ENCODE peak calls at places on chromosomes 1 and 21, in six cellular contexts. E is upper lobe of left lung, J is GM12878, Y is Panc1, T is GM23338, V is K562. R is an unnamed sample.

GRCh38 chr21:25215698-25216384 is 391.4 kb downstream of the MRPL39 start:
- ATAC-seq in E (no peak), J (peak; percentile 96), Y (no peak), T (no peak), V (no peak), R (no peak)

GRCh38 chr1:51329443-51330325 is 678 bp downstream of the TTC39A start:
- ATAC-seq in E (peak; percentile 91), J (no peak), Y (peak; percentile 17), T (peak; percentile 12), V (no peak), R (no peak)

GRCh38 chr1:177010246-177010825 is 154.2 kb downstream of the ASTN1 start:
- ATAC-seq in E (no peak), J (no peak), Y (no peak), T (no peak), V (no peak), R (no peak)

GRCh38 chr1:17462677-17463076 is 23.2 kb upstream of the RCC2 start:
- ATAC-seq in E (no peak), J (no peak), Y (no peak), T (no peak), V (peak; percentile 35), R (no peak)

GRCh38 chr21:38148046-38148445 is 108.7 kb upstream of the KCNJ15 start:
- ATAC-seq in E (no peak), J (no peak), Y (no peak), T (no peak), V (no peak), R (no peak)

GRCh38 chr1:152167835-152168534 is 9.0 kb upstream of the RPTN start:
- ATAC-seq in E (peak; percentile 52), J (no peak), Y (no peak), T (no peak), V (no peak), R (peak; percentile 70)

GRCh38 chr1:22832414-22832786 is 121.8 kb downstream of the EPHB2 start:
- ATAC-seq in E (no peak), J (no peak), Y (peak; percentile 37), T (no peak), V (no peak), R (no peak)

GRCh38 chr1:231001892-231002291 is 23.0 kb downstream of the ARV1 start:
- ATAC-seq in E (no peak), J (no peak), Y (no peak), T (no peak), V (no peak), R (no peak)

GRCh38 chr21:31195334-31196015 is 148.6 kb downstream of the TIAM1 start:
- ATAC-seq in E (no peak), J (peak; percentile 82), Y (no peak), T (no peak), V (no peak), R (no peak)

GRCh38 chr1:170698711-170699275 is 34.9 kb downstream of the PRRX1 start:
- ATAC-seq in E (no peak), J (no peak), Y (no peak), T (peak; percentile 50), V (no peak), R (peak; percentile 25)

GRCh38 chr21:20646431-20646830 is 351.8 kb upstream of the NCAM2 start:
- ATAC-seq in E (peak; percentile 65), J (no peak), Y (no peak), T (no peak), V (no peak), R (no peak)

GRCh38 chr1:218553197-218553596 is 208.1 kb downstream of the TGFB2 start:
- ATAC-seq in E (no peak), J (no peak), Y (no peak), T (no peak), V (peak; percentile 90), R (no peak)

GRCh38 chr1:40897499-40897898 is 35.3 kb upstream of the CITED4 start:
- ATAC-seq in E (no peak), J (no peak), Y (no peak), T (no peak), V (no peak), R (no peak)

GRCh38 chr1:44643721-44644330 is 30.5 kb downstream of the TMEM53 start:
- ATAC-seq in E (no peak), J (no peak), Y (no peak), T (no peak), V (no peak), R (no peak)

GRCh38 chr1:205582471-205583291 is 49.1 kb downstream of the ELK4 start:
- ATAC-seq in E (peak; percentile 1), J (peak; percentile 74), Y (no peak), T (no peak), V (no peak), R (peak; percentile 50)

GRCh38 chr1:89114662-89115061 is 11.3 kb downstream of the GBP2 start:
- ATAC-seq in E (no peak), J (no peak), Y (no peak), T (no peak), V (no peak), R (no peak)

GRCh38 chr21:34857874-34858273 is 189.1 kb downstream of the CLIC6 start:
- ATAC-seq in E (no peak), J (no peak), Y (no peak), T (peak; percentile 88), V (peak; percentile 32), R (no peak)

GRCh38 chr1:237568955-237569354 is 321.8 kb downstream of the ZP4 start:
- ATAC-seq in E (no peak), J (no peak), Y (no peak), T (no peak), V (no peak), R (no peak)

GRCh38 chr1:115624859-115625258 is 16.9 kb upstream of the VANGL1 start:
- ATAC-seq in E (no peak), J (no peak), Y (no peak), T (peak; percentile 44), V (no peak), R (no peak)

GRCh38 chr1:154463512-154463990 is 38.5 kb upstream of the TDRD10 start:
- ATAC-seq in E (peak; percentile 71), J (peak; percentile 42), Y (no peak), T (no peak), V (peak; percentile 21), R (peak; percentile 32)

GRCh38 chr1:6450943-6451373 is 15.0 kb downstream of the TNFRSF25 start:
- ATAC-seq in E (no peak), J (no peak), Y (no peak), T (no peak), V (no peak), R (no peak)

GRCh38 chr1:21647431-21648373 is 21.5 kb downstream of the RAP1GAP start:
- ATAC-seq in E (no peak), J (peak; percentile 80), Y (no peak), T (peak; percentile 77), V (peak; percentile 92), R (no peak)

GRCh38 chr1:198678301-198678836 is 39.5 kb downstream of the PTPRC start:
- ATAC-seq in E (no peak), J (no peak), Y (no peak), T (no peak), V (no peak), R (no peak)

GRCh38 chr1:198680174-198680871 is 41.5 kb downstream of the PTPRC start:
- ATAC-seq in E (no peak), J (no peak), Y (no peak), T (no peak), V (no peak), R (no peak)

GRCh38 chr1:198679535-198680173 is 40.8 kb downstream of the PTPRC start:
- ATAC-seq in E (no peak), J (no peak), Y (no peak), T (no peak), V (no peak), R (peak; percentile 22)

GRCh38 chr1:198677027-198677426 is 38.2 kb downstream of the PTPRC start:
- ATAC-seq in E (no peak), J (no peak), Y (no peak), T (no peak), V (no peak), R (no peak)

DNA sequence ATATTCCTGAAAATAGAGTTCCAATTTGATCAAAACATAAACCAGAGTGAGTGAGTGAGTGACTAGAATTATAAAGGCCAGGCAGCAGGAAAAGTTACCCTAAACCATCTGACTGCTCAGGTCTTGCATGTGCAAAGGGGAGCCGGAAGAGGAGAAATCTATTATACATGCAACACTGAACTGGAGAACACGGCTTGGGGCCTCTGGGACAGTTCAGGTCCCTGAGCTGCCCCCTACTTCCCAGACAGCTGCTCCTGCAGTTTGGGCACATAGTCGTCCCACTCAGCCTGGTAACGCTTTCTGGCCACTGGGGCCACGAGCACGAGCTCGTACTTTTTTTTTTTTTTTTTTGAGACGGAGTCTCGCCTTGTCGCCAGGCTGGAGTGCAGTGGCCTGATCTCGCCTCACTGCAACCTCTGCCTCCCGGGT is 40.1 kb downstream of the PTPRC start:
- ATAC-seq in E (no peak), J (peak; percentile 51), Y (no peak), T (no peak), V (no peak), R (no peak)
- TF ChIP-seq POLR2AphosphoS5 in E (no peak), J (no peak), Y (no peak), T (no peak), V (no peak), R (no peak)

DNA sequence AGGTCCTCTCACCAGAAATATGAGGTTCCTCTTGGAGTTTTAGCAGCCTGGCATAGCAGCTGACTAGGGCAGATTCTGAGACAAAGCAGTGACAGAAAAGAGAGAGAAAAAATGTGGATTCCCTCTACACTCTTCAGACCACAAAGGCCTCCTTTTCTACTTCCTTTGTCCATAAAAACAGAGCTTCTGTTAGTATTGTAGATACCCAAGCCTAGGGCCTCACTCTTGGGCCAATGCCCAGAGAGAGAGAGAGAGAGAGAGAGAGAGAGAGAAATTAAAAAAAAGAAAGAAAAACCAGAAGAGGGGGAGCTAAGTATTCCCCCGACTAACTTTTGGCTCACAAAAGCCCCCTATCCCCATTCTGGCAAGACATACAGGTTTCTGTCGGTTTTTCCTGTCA is 2.4 kb upstream of the ZRANB2 start:
- ATAC-seq in E (no peak), J (no peak), Y (no peak), T (no peak), V (no peak), R (no peak)
- H3K4me3 ChIP-seq in E (no peak overlapping the region), J (no peak overlapping the region), Y (no peak overlapping the region), T (no peak overlapping the region), V (no peak overlapping the region), R (no peak overlapping the region)

GRCh38 chr1:91404151-91405012 is at the start of gene HFM1:
- ATAC-seq in E (peak; percentile 92), J (peak; percentile 97), Y (peak; percentile 100), T (peak; percentile 96), V (peak; percentile 98), R (peak; percentile 97)
- TF ChIP-seq POLR2AphosphoS5 in E (peak; percentile 37), J (no peak), Y (no peak), T (peak; percentile 74), V (peak; percentile 83), R (peak; percentile 56)

DNA sequence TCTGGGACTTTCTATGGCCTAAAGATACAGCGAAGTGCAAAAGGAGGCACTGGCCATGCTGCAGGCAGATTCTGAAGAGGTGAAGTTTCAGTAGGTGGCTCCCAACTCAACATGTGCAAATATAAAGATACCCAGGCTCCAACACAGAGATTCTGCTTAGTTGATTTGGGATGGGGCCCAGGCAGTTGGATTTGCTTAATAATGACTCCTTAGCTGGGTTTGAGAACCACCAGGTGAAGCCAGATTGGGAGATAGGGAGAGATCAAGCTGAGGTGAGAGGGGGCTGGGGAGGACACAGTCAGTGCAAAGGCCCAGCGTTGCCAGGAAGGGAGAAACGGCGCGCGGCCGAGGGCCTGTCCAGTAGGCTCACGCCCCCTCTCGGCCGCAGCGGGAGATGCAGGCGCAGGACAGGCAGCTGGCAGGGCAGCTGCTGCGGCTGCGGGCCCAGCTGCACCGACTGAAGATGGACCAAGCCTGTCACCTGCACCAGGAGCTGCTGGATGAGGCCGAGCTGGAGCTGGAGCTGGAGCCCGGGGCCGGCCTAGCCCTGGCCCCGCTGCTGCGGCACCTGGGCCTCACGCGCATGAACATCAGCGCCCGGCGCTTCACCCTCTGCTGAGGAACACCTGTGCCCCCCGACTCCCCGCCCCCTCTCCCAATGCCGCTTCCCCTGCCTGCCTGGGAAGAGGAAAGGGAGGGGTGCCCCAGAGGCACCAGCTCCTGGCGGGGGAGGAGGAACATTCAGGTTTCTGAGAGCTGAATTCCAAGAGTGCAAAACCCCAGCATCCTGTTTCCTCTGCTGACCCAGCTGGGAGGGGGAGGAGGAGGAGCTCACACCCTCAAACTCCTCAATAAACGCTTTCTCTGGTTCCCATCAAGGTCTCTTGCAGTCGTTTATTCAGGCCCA is 1.2 kb downstream of the FAM167B start:
- ATAC-seq in E (peak; percentile 76), J (peak; percentile 69), Y (peak; percentile 89), T (peak; percentile 89), V (peak; percentile 93), R (peak; percentile 66)
- H3K4me3 ChIP-seq in E (peak overlapping the region; percentile 17), J (peak overlapping the region; percentile 10), Y (no peak overlapping the region), T (peak overlapping the region; percentile 60), V (no peak overlapping the region), R (no peak overlapping the region)

R was measured in gastroesophageal sphincter.